ENCODE peak calls at places on chromosomes 1 and 21, in nine cellular contexts. M is upper lobe of right lung, O is stomach, F is retinal pigment epithelial cell, Z is coronary artery, W is lung, I is mesothelial cell of epicardium, X is heart left ventricle, V is AG04450. K is an unnamed sample.

GRCh38 chr1:199698222-199698621 is 329.3 kb upstream of the NR5A2 start:
- DNase-seq in X (no peak), I (no peak), O (no peak), V (no peak), M (no peak), W (no peak), F (no peak), Z (no peak), K (no peak)

GRCh38 chr1:182206628-182207239 is 145.2 kb upstream of the ZNF648 start:
- DNase-seq in I (no peak), X (peak; percentile 42), F (no peak), W (no peak), M (no peak), Z (peak; percentile 82), O (peak; percentile 38), V (no peak), K (no peak)

GRCh38 chr1:115469703-115470476 is 131.8 kb upstream of the NGF start:
- DNase-seq in Z (no peak), F (no peak), X (peak; percentile 32), W (peak; percentile 39), V (no peak), I (no peak), M (peak; percentile 76), O (peak; percentile 53), K (no peak)

GRCh38 chr1:22738522-22738921 is 27.9 kb downstream of the EPHB2 start:
- DNase-seq in M (no peak), I (no peak), F (no peak), Z (no peak), X (no peak), W (no peak), O (no peak), V (no peak), K (no peak)

GRCh38 chr1:107993920-107994319 is 28.9 kb upstream of the VAV3 start:
- DNase-seq in I (no peak), V (no peak), Z (no peak), O (no peak), F (no peak), M (no peak), W (no peak), X (no peak), K (no peak)

GRCh38 chr1:40532844-40533424 is 1.5 kb downstream of the ZNF684 start:
- DNase-seq in M (no peak), V (no peak), I (no peak), X (no peak), Z (no peak), O (no peak), F (no peak), W (no peak), K (no peak)

GRCh38 chr1:183633676-183634343 is 1.8 kb downstream of the ARPC5 start:
- DNase-seq in F (peak; percentile 72), O (no peak), X (no peak), I (no peak), Z (no peak), V (peak; percentile 84), W (no peak), M (no peak), K (no peak)

GRCh38 chr1:30678209-30678608 is 45.2 kb downstream of the MATN1 start:
- DNase-seq in I (no peak), F (no peak), O (no peak), Z (no peak), X (no peak), M (peak; percentile 6), W (no peak), V (no peak), K (no peak)

GRCh38 chr1:173507205-173507846 is 30.2 kb downstream of the PRDX6 start:
- DNase-seq in V (peak; percentile 49), W (no peak), I (no peak), O (no peak), M (no peak), X (no peak), F (peak; percentile 95), Z (no peak), K (no peak)

GRCh38 chr1:53554592-53555305 is 95.5 kb downstream of the DMRTB1 start:
- DNase-seq in M (peak; percentile 30), Z (peak; percentile 47), I (peak; percentile 5), O (no peak), W (no peak), V (no peak), F (no peak), X (no peak), K (no peak)

GRCh38 chr1:212286437-212287131 is 1.4 kb downstream of the PPP2R5A start:
- DNase-seq in F (no peak), W (peak; percentile 66), X (no peak), O (peak; percentile 58), Z (peak; percentile 72), V (no peak), M (no peak), I (no peak), K (no peak)

GRCh38 chr1:73673980-73674379 is 524.0 kb downstream of the LRRIQ3 start:
- DNase-seq in X (no peak), I (no peak), Z (no peak), F (no peak), O (no peak), M (no peak), V (no peak), W (no peak), K (no peak)

GRCh38 chr1:90821152-90821792 is 104.2 kb upstream of the BARHL2 start:
- DNase-seq in I (no peak), Z (no peak), O (no peak), F (peak; percentile 1), X (no peak), M (no peak), V (no peak), W (no peak), K (no peak)

GRCh38 chr1:5821496-5822176 is 170.6 kb downstream of the NPHP4 start:
- DNase-seq in M (peak; percentile 28), I (no peak), F (no peak), W (no peak), O (no peak), Z (no peak), X (no peak), V (no peak), K (no peak)

GRCh38 chr1:222084996-222085395 is 343.1 kb upstream of the DUSP10 start:
- DNase-seq in M (no peak), O (no peak), I (no peak), W (no peak), Z (no peak), X (no peak), V (no peak), F (no peak), K (no peak)

GRCh38 chr1:33641099-33641830 is 168.8 kb downstream of the ZSCAN20 start:
- DNase-seq in W (no peak), I (no peak), M (no peak), O (no peak), V (no peak), Z (no peak), X (no peak), F (no peak), K (no peak)

GRCh38 chr1:17509320-17509719 is 30.2 kb upstream of the ARHGEF10L start:
- DNase-seq in F (no peak), I (no peak), X (no peak), O (no peak), W (no peak), M (no peak), Z (no peak), V (no peak), K (no peak)

GRCh38 chr1:17503146-17503545 is 36.4 kb upstream of the ARHGEF10L start:
- DNase-seq in W (no peak), O (no peak), Z (no peak), F (no peak), M (no peak), I (no peak), X (no peak), V (no peak), K (no peak)

GRCh38 chr1:17510138-17510537 is 29.4 kb upstream of the ARHGEF10L start:
- DNase-seq in O (no peak), W (no peak), X (no peak), Z (no peak), F (no peak), M (no peak), V (no peak), I (no peak), K (no peak)

GRCh38 chr1:17511188-17511587 is 28.3 kb upstream of the ARHGEF10L start:
- DNase-seq in M (no peak), X (no peak), O (no peak), Z (no peak), F (no peak), W (no peak), V (no peak), I (no peak), K (no peak)

GRCh38 chr1:17507916-17508315 is 31.6 kb upstream of the ARHGEF10L start:
- DNase-seq in F (no peak), M (no peak), Z (no peak), W (no peak), X (no peak), V (no peak), O (no peak), I (no peak), K (no peak)
- TF ChIP-seq CTCF in F (peak; percentile 36), M (no peak), Z (no peak), W (no peak), X (no peak), V (peak; percentile 29), O (no peak), I (no peak), K (no peak)

DNA sequence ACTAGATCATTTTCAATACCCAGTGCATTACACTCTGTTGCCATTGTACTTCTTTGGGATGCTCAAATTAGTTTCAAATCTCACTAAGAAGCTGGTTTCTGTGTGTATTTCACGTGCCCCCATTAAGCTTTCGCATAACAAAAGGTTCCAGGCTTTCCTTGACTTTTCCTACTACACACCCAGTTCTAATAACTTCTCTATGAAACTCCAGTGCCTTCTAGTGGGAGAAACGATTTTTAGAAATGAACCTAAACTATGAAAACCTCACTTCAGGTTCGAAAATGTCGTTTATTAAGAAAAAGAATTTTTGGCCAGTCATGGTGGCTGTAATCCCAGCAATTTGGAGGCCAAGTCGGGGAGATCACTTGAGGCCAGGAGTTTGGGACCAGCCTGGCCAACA is 2.8 kb downstream of the CFHR4 start:
- DNase-seq in W (no peak), I (no peak), O (no peak), X (no peak), M (no peak), Z (no peak), V (no peak), F (no peak), K (no peak)
- TF ChIP-seq CTCF in W (no peak), I (no peak), O (no peak), X (no peak), M (no peak), Z (no peak), V (no peak), F (no peak), K (no peak)

DNA sequence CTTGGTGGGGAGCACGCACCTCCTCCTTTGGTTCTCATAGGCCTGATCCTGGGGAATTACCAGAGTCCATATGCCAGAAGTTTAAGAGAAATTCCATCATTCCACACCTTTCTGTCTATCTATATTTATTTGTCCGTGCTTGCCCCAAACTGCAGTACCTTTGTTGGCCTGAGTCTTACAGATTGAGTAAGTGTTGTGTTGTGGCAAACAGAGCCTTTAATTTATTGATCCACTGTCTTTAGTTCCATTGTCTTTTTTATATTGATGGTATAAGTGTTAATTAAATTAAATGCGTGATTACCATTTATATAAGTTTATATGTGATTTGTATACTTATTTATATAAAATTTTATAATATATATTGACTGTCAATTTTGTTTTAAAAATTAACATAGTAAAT is 4.9 kb downstream of the SH3BGR start:
- DNase-seq in I (no peak), O (no peak), F (no peak), V (no peak), Z (no peak), M (no peak), X (no peak), W (no peak), K (no peak)
- TF ChIP-seq CTCF in I (peak; percentile 56), O (no peak), F (peak; percentile 32), V (peak; percentile 32), Z (no peak), M (no peak), X (no peak), W (no peak), K (no peak)

GRCh38 chr1:79617777-79618176 is 611.2 kb upstream of the ADGRL4 start:
- DNase-seq in F (no peak), X (no peak), W (no peak), I (no peak), O (no peak), M (no peak), V (no peak), Z (no peak), K (no peak)
- TF ChIP-seq CTCF in F (peak; percentile 50), X (no peak), W (no peak), I (peak; percentile 48), O (no peak), M (no peak), V (peak; percentile 29), Z (no peak), K (peak; percentile 6)